ENCODE peak calls at places on chromosomes 11 and 22, in seven cellular contexts. N is fibroblast of lung, O is PC-3, J is mammary epithelial cell, V is OCI-LY7, U is A549, M is endothelial cell of umbilical vein. B is an unnamed sample.

GRCh38 chr22:35910926-35911325 is 117.7 kb downstream of the RBFOX2 start:
- DNase-seq in N (no peak), O (no peak), J (no peak), V (no peak), U (no peak), M (no peak), B (no peak)

GRCh38 chr22:44975444-44976262 is 34.2 kb downstream of the PHF21B start:
- DNase-seq in N (peak), O (peak), J (peak), V (peak), U (peak), M (peak), B (peak)

GRCh38 chr22:42611076-42611475 is 3.6 kb downstream of the POLDIP3 start:
- DNase-seq in N (peak), O (no peak), J (no peak), V (no peak), U (no peak), M (no peak), B (no peak)

GRCh38 chr11:65558002-65558784 is at the start of gene LTBP3:
- DNase-seq in N (peak), O (peak), J (peak), V (no peak), U (peak), M (peak), B (peak)

GRCh38 chr22:28379075-28379806 is 300.4 kb downstream of the TTC28 start:
- DNase-seq in N (peak), O (no peak), J (no peak), V (no peak), U (no peak), M (no peak), B (no peak)

GRCh38 chr11:47864910-47865309 is 16.8 kb upstream of the NUP160 start:
- DNase-seq in N (no peak), O (no peak), J (no peak), V (no peak), U (no peak), M (peak), B (no peak)

GRCh38 chr11:44708063-44708462 is 18.7 kb upstream of the TSPAN18 start:
- DNase-seq in N (no peak), O (no peak), J (no peak), V (no peak), U (no peak), M (no peak), B (no peak)

GRCh38 chr11:95585071-95585751 is 204.4 kb downstream of the FAM76B start:
- DNase-seq in N (peak), O (no peak), J (peak), V (no peak), U (no peak), M (no peak), B (peak)

GRCh38 chr11:82462588-82462987 is 271.1 kb downstream of the FAM181B start:
- DNase-seq in N (no peak), O (no peak), J (no peak), V (no peak), U (no peak), M (no peak), B (no peak)

GRCh38 chr11:134069996-134070845 is 1.3 kb downstream of the JAM3 start:
- DNase-seq in N (no peak), O (no peak), J (no peak), V (no peak), U (no peak), M (no peak), B (no peak)

GRCh38 chr11:128174465-128175101 is 412.8 kb downstream of the ETS1 start:
- DNase-seq in N (peak), O (no peak), J (no peak), V (no peak), U (peak), M (no peak), B (peak)

GRCh38 chr11:27388001-27388400 is 25.0 kb upstream of the CCDC34 start:
- DNase-seq in N (no peak), O (no peak), J (no peak), V (no peak), U (no peak), M (no peak), B (no peak)

GRCh38 chr11:67253872-67254624 is 12.2 kb upstream of the GRK2 start:
- DNase-seq in N (no peak), O (no peak), J (no peak), V (no peak), U (no peak), M (no peak), B (no peak)

GRCh38 chr22:19877626-19878339 is 23.1 kb upstream of the GNB1L start:
- DNase-seq in N (peak), O (no peak), J (no peak), V (no peak), U (no peak), M (no peak), B (peak)

GRCh38 chr11:8339592-8340022 is 75.9 kb upstream of the LMO1 start:
- DNase-seq in N (no peak), O (no peak), J (no peak), V (no peak), U (no peak), M (no peak), B (no peak)

GRCh38 chr11:132744771-132745170 is 787.5 kb downstream of the OPCML start:
- DNase-seq in N (no peak), O (no peak), J (no peak), V (no peak), U (no peak), M (no peak), B (peak)

GRCh38 chr11:43542734-43543133 is 137.8 kb upstream of the HSD17B12 start:
- DNase-seq in N (no peak), O (no peak), J (no peak), V (no peak), U (no peak), M (no peak), B (no peak)

GRCh38 chr11:73469401-73469800 is 93.2 kb downstream of the RELT start:
- DNase-seq in N (peak), O (no peak), J (no peak), V (no peak), U (no peak), M (peak), B (no peak)

GRCh38 chr11:75280227-75280671 is 39.7 kb downstream of the TPBGL start:
- DNase-seq in N (peak), O (peak), J (peak), V (peak), U (peak), M (peak), B (peak)

GRCh38 chr22:20967697-20968201 is 694 bp downstream of the AIFM3 start:
- DNase-seq in N (no peak), O (no peak), J (no peak), V (no peak), U (no peak), M (no peak), B (no peak)

GRCh38 chr11:79092791-79093313 is 348.0 kb downstream of the TENM4 start:
- DNase-seq in N (peak), O (peak), J (peak), V (peak), U (peak), M (peak), B (peak)

GRCh38 chr22:45224988-45225731 is 15.5 kb downstream of the KIAA0930 start:
- DNase-seq in N (no peak), O (no peak), J (no peak), V (no peak), U (no peak), M (no peak), B (no peak)

GRCh38 chr11:130616578-130616977 is 168.1 kb downstream of the ADAMTS15 start:
- DNase-seq in N (no peak), O (no peak), J (no peak), V (no peak), U (no peak), M (no peak), B (no peak)

GRCh38 chr11:45163956-45164575 is 17.6 kb downstream of the PRDM11 start:
- DNase-seq in N (no peak), O (no peak), J (no peak), V (no peak), U (no peak), M (peak), B (peak)

GRCh38 chr11:62547691-62548281 is 1.2 kb upstream of the AHNAK start:
- DNase-seq in N (no peak), O (peak), J (peak), V (no peak), U (peak), M (peak), B (no peak)

GRCh38 chr11:13009921-13010736 is 1.0 kb downstream of the RASSF10 start:
- DNase-seq in N (no peak), O (no peak), J (peak), V (no peak), U (peak), M (peak), B (peak)

GRCh38 chr11:72758690-72759389 is 6.6 kb upstream of the ARAP1 start:
- DNase-seq in N (peak), O (no peak), J (no peak), V (no peak), U (no peak), M (no peak), B (peak)

GRCh38 chr22:29665486-29665885 is 54.3 kb upstream of the CABP7 start:
- DNase-seq in N (no peak), O (no peak), J (no peak), V (no peak), U (no peak), M (no peak), B (no peak)

GRCh38 chr11:14645985-14646900 is 2.6 kb downstream of the PDE3B start:
- DNase-seq in N (peak), O (no peak), J (no peak), V (no peak), U (no peak), M (no peak), B (no peak)
- H3K4me2 ChIP-seq in N (peak), O (no peak), J (no peak), V (no peak), U (peak), M (no peak), B (no peak)

DNA sequence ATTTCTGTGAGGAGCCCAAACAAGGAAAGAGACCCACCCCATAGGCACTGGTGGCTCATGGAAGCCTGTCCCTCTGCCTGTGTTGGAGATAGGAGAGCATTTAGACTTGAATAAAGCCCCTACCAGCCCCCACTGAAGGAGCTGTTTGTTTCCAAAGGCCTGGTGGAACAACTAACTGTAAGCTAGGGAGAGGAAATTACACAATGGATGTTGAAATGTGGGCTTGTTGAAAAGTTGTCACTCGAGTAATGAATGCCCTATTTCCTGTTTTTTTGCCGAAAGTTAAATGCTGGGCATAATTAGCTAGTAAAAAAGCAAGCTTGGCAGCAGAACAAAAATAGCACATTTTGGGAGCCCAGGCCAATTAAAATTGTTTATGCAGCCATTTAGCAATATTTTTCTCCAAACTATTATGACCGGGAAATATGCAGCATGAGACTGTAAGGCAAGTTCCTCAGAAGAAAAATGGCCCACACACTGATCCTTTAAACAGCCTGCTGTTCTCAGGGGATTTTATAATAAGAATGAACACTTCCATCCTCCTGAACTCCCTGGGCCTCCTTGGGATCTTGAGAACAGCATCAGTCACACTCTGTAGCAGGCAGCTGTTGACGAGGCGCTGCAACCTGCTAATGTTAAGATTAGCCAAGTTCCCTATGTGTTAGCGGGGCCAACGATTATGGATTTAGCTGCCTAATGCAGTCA is 38.6 kb upstream of the LMO2 start:
- DNase-seq in N (peak), O (no peak), J (no peak), V (no peak), U (no peak), M (peak), B (peak)
- H3K4me3 ChIP-seq in N (no peak), O (no peak), J (no peak), V (no peak), U (no peak), M (peak), B (no peak)

GRCh38 chr11:63573881-63574855 is 11.0 kb upstream of the PLAAT2 start:
- DNase-seq in N (peak), O (no peak), J (peak), V (peak), U (peak), M (peak), B (peak)

GRCh38 chr11:63569570-63569969 is 6.4 kb upstream of the PLAAT2 start:
- DNase-seq in N (no peak), O (no peak), J (no peak), V (no peak), U (no peak), M (no peak), B (no peak)

GRCh38 chr11:63572026-63572688 is 9.0 kb upstream of the PLAAT2 start:
- DNase-seq in N (no peak), O (no peak), J (no peak), V (peak), U (no peak), M (no peak), B (no peak)

GRCh38 chr11:63574856-63575602 is 11.8 kb upstream of the PLAAT2 start:
- DNase-seq in N (peak), O (no peak), J (no peak), V (no peak), U (no peak), M (no peak), B (no peak)
- H3K4me2 ChIP-seq in N (peak), O (no peak), J (peak), V (peak), U (peak), M (no peak), B (peak)

GRCh38 chr11:123194308-123195181 is 503 bp downstream of the CLMP start:
- DNase-seq in N (peak), O (peak), J (peak), V (no peak), U (no peak), M (no peak), B (no peak)

GRCh38 chr11:123197711-123198110 is 2.7 kb upstream of the CLMP start:
- DNase-seq in N (peak), O (peak), J (peak), V (no peak), U (no peak), M (no peak), B (peak)

GRCh38 chr11:123196060-123196714 is 1.1 kb upstream of the CLMP start:
- DNase-seq in N (no peak), O (no peak), J (no peak), V (no peak), U (no peak), M (no peak), B (no peak)

GRCh38 chr11:123193742-123194141 is 1.3 kb downstream of the CLMP start:
- DNase-seq in N (no peak), O (no peak), J (no peak), V (no peak), U (no peak), M (no peak), B (no peak)

GRCh38 chr11:123195182-123196059 is at the start of gene CLMP:
- DNase-seq in N (peak), O (peak), J (peak), V (no peak), U (no peak), M (no peak), B (peak)
- H3K4me3 ChIP-seq in N (peak), O (peak), J (peak), V (no peak), U (peak), M (peak), B (peak)

GRCh38 chr11:3150726-3151125 is 14.4 kb downstream of the OSBPL5 start:
- DNase-seq in N (no peak), O (no peak), J (no peak), V (no peak), U (no peak), M (no peak), B (no peak)

GRCh38 chr11:3153291-3153861 is 11.7 kb downstream of the OSBPL5 start:
- DNase-seq in N (peak), O (no peak), J (no peak), V (no peak), U (no peak), M (no peak), B (peak)

GRCh38 chr11:3155216-3155615 is 9.9 kb downstream of the OSBPL5 start:
- DNase-seq in N (no peak), O (no peak), J (no peak), V (no peak), U (no peak), M (no peak), B (no peak)

GRCh38 chr11:3154001-3154599 is 11.0 kb downstream of the OSBPL5 start:
- DNase-seq in N (no peak), O (no peak), J (no peak), V (no peak), U (no peak), M (no peak), B (peak)

GRCh38 chr11:3152471-3153110 is 12.5 kb downstream of the OSBPL5 start:
- DNase-seq in N (no peak), O (no peak), J (no peak), V (no peak), U (no peak), M (no peak), B (peak)
- H3K4me2 ChIP-seq in N (peak), O (no peak), J (no peak), V (no peak), U (no peak), M (no peak), B (peak)

GRCh38 chr11:64450168-64450560 is 91.2 kb downstream of the RPS6KA4 start:
- DNase-seq in N (no peak), O (no peak), J (no peak), V (no peak), U (no peak), M (no peak), B (no peak)

GRCh38 chr11:64447717-64448598 is 89.0 kb downstream of the RPS6KA4 start:
- DNase-seq in N (peak), O (peak), J (no peak), V (peak), U (no peak), M (no peak), B (peak)

GRCh38 chr11:64451856-64452255 is 92.9 kb downstream of the RPS6KA4 start:
- DNase-seq in N (no peak), O (no peak), J (no peak), V (no peak), U (no peak), M (no peak), B (no peak)

GRCh38 chr11:64449381-64450167 is 90.6 kb downstream of the RPS6KA4 start:
- DNase-seq in N (peak), O (peak), J (peak), V (peak), U (peak), M (peak), B (no peak)

DNA sequence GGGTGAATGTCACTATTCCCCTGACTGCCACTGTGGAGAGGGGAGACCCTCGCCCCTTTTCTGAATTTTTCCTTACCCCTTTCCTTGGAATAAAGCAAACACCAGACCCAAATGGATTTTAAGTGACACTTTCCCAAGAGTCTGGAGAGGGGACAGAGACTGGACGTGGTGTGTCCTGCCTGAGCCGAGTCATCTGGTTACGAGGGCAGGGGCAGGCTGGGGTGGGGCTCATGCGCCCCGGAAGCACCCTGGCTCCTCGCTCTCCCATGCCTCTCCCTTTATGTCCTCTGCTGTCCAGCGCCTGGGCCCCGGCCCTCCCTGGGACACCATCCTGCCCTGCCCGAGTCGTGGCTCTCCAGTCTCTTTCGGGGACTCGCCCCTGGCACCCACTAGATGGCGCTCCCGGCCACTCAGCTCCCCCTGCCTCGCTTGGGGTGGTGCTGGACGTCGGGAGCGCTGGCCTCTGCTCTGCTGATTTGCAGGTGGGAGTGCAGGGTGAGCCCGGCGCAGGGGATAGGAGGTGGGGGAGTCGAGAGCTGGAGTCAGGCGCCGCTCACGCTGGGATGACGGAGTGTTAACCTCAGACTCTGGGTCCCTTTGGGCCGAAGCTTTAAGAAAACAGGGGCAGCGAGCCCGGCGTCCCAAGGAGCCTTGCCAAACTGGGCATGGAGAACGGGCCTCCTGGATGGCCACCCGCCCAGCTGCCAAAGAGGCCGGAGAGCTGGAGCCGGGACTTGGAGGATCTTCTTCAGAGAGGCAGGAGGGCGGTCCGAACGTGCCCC is 89.8 kb downstream of the RPS6KA4 start:
- DNase-seq in N (peak), O (peak), J (peak), V (peak), U (peak), M (peak), B (peak)
- H3K4me3 ChIP-seq in N (no peak), O (peak), J (no peak), V (peak), U (peak), M (no peak), B (no peak)

B was measured in astrocyte.